ENCODE peak calls at places on chromosome 18, in four cellular contexts. X is IMR-90, F is H1, O is H9. D is an unnamed sample.

GRCh38 chr18:73975266-73975665 is 172.4 kb downstream of the FBXO15 start:
- DNase-seq in X (peak; percentile 31), F (no peak), O (no peak), D (no peak)

GRCh38 chr18:36519358-36519757 is 221.8 kb downstream of the FHOD3 start:
- DNase-seq in X (peak; percentile 52), F (peak; percentile 32), O (no peak), D (peak; percentile 2)

GRCh38 chr18:9386872-9387271 is 52.3 kb downstream of the TWSG1 start:
- DNase-seq in X (no peak), F (no peak), O (no peak), D (no peak)

GRCh38 chr18:60100805-60101204 is 201.0 kb downstream of the PMAIP1 start:
- DNase-seq in X (no peak), F (no peak), O (no peak), D (no peak)

GRCh38 chr18:31684279-31685096 is at the start of gene B4GALT6:
- DNase-seq in X (no peak), F (peak; percentile 79), O (peak; percentile 73), D (no peak)

GRCh38 chr18:13527730-13528129 is 198.6 kb downstream of the FAM210A start:
- DNase-seq in X (no peak), F (no peak), O (no peak), D (no peak)

GRCh38 chr18:2846241-2846637 is 567 bp upstream of the EMILIN2 start:
- DNase-seq in X (peak; percentile 16), F (no peak), O (no peak), D (peak; percentile 22)

GRCh38 chr18:29488617-29489016 is 1311.7 kb upstream of the CDH2 start:
- DNase-seq in X (peak; percentile 7), F (no peak), O (no peak), D (no peak)

GRCh38 chr18:43932140-43932539 is 654.9 kb upstream of the SYT4 start:
- DNase-seq in X (peak; percentile 13), F (no peak), O (no peak), D (no peak)

GRCh38 chr18:39600894-39601293 is 2035.3 kb upstream of the CELF4 start:
- DNase-seq in X (no peak), F (no peak), O (no peak), D (no peak)

GRCh38 chr18:21820811-21821143 is 80.2 kb downstream of the MIB1 start:
- DNase-seq in X (no peak), F (no peak), O (no peak), D (no peak)

GRCh38 chr18:12246849-12247808 is 7.0 kb upstream of the CIDEA start:
- DNase-seq in X (no peak), F (peak; percentile 85), O (peak; percentile 77), D (no peak)

GRCh38 chr18:77124452-77124922 is 8.1 kb downstream of the MBP start:
- DNase-seq in X (no peak), F (no peak), O (no peak), D (no peak)

GRCh38 chr18:75472906-75473305 is 45.4 kb upstream of the SMIM21 start:
- DNase-seq in X (no peak), F (no peak), O (no peak), D (no peak)

GRCh38 chr18:45792551-45793294 is 32.8 kb upstream of the SIGLEC15 start:
- DNase-seq in X (peak; percentile 49), F (no peak), O (no peak), D (no peak)

GRCh38 chr18:21997207-21998143 is 171.9 kb upstream of the GATA6 start:
- DNase-seq in X (peak; percentile 42), F (no peak), O (no peak), D (no peak)

DNA sequence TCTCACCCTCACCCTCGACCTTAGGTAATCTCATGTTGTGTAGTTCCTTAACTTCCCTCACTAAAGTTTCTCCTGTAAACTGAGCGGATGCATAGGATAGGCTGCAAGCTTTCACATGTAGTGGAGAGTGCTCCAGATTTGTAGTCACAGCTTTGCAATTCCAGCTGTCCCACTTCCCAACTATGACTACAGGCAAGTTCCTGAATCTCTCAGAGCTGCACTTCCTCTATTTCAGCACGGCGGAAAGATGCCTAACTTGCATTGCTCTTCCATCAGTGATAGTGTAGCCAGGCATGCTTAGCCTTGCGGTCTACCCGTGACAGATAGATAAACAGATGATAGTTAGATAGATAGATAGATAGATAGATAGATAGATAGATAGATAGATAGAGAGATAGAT is 183.2 kb upstream of the CCDC68 start:
- DNase-seq in X (no peak), F (no peak), O (no peak), D (peak; percentile 3)
- H4K8ac ChIP-seq in X (no peak overlapping the region), F (no peak overlapping the region), O (no peak overlapping the region), D (no peak overlapping the region)

GRCh38 chr18:7740815-7741214 is 173.7 kb downstream of the PTPRM start:
- DNase-seq in X (peak; percentile 24), F (no peak), O (no peak), D (no peak)
- H3K18ac ChIP-seq in X (no peak overlapping the region), F (peak overlapping the region; percentile 63), O (no peak overlapping the region), D (no peak overlapping the region)

DNA sequence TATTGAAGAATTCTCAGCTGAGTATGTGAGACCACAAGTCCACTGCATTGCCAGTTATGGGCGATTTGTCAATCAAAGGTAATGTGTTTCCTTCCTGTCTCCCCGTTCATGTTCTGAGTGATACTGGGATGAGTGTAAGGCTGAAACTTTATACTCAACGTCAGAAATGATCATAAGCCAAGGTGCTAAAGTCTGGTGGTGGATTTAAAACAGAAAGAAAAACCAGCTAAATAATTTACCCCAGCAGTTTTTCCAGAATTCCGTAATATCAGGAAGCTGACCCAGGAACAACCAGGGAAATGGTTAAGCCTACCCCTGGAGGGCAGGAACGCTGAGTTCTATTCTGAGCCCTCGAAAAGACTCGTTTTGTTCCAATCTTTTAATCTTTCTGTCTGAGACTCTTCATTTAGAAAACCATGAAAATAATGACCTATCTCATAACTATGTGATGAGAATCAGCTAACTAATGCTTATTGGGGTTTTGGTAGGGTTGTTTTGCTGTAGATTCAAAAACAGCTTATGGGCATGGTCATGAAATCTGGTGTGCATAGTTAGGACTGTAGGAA is 149.6 kb downstream of the LAMA3 start:
- DNase-seq in X (peak; percentile 56), F (no peak), O (no peak), D (peak; percentile 86)
- H2AFZ ChIP-seq in X (no peak overlapping the region), F (no peak overlapping the region), O (no peak overlapping the region), D (no peak overlapping the region)

GRCh38 chr18:42765225-42765624 is 350.3 kb downstream of the RIT2 start:
- DNase-seq in X (no peak), F (no peak), O (no peak), D (no peak)

GRCh38 chr18:42758851-42759250 is 356.6 kb downstream of the RIT2 start:
- DNase-seq in X (no peak), F (no peak), O (no peak), D (no peak)

GRCh38 chr18:42760290-42760689 is 355.2 kb downstream of the RIT2 start:
- DNase-seq in X (no peak), F (no peak), O (no peak), D (no peak)
- H4K8ac ChIP-seq in X (no peak overlapping the region), F (no peak overlapping the region), O (no peak overlapping the region), D (no peak overlapping the region)

GRCh38 chr18:78739843-78740677 is 239.6 kb upstream of the SALL3 start:
- DNase-seq in X (no peak), F (no peak), O (peak; percentile 17), D (no peak)

GRCh38 chr18:78742346-78742745 is 237.3 kb upstream of the SALL3 start:
- DNase-seq in X (no peak), F (no peak), O (peak; percentile 20), D (no peak)

GRCh38 chr18:78743078-78743477 is 236.5 kb upstream of the SALL3 start:
- DNase-seq in X (no peak), F (no peak), O (peak; percentile 14), D (no peak)

GRCh38 chr18:78740876-78741275 is 238.7 kb upstream of the SALL3 start:
- DNase-seq in X (no peak), F (no peak), O (peak; percentile 12), D (no peak)

GRCh38 chr18:78741381-78742340 is 238.0 kb upstream of the SALL3 start:
- DNase-seq in X (no peak), F (no peak), O (peak; percentile 24), D (no peak)
- H3K18ac ChIP-seq in X (no peak overlapping the region), F (no peak overlapping the region), O (no peak overlapping the region), D (no peak overlapping the region)

GRCh38 chr18:62571037-62571436 is 48.2 kb downstream of the ZCCHC2 start:
- DNase-seq in X (no peak), F (no peak), O (no peak), D (peak; percentile 21)

GRCh38 chr18:62566818-62567217 is 44.0 kb downstream of the ZCCHC2 start:
- DNase-seq in X (no peak), F (no peak), O (no peak), D (no peak)

GRCh38 chr18:62571648-62572047 is 48.8 kb downstream of the ZCCHC2 start:
- DNase-seq in X (no peak), F (no peak), O (no peak), D (no peak)

GRCh38 chr18:62566199-62566598 is 43.4 kb downstream of the ZCCHC2 start:
- DNase-seq in X (peak; percentile 7), F (no peak), O (no peak), D (peak; percentile 59)

DNA sequence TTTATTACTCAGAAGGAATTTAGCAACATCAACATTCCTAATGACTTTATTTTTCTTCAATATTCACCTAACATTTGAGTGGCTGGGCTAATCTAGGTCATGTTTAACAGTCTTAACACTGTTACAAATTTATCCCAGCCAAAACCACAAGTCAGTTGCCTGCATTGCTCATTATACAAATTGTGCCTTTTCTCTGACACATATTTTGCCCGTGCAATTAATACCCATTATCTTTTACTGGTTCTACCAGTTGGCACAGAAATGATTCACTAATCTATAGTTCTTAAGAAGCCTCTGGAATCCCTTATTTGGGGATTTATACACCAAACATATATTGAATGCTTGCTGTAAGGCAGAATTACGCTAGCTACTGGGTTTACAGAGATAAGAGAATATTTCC is 46.3 kb downstream of the ZCCHC2 start:
- DNase-seq in X (no peak), F (no peak), O (no peak), D (no peak)
- H2AFZ ChIP-seq in X (no peak overlapping the region), F (no peak overlapping the region), O (no peak overlapping the region), D (no peak overlapping the region)

GRCh38 chr18:57621252-57621607 is 406 bp downstream of the NARS1 start:
- DNase-seq in X (no peak), F (no peak), O (no peak), D (peak; percentile 34)
- H4K8ac ChIP-seq in X (peak overlapping the region; percentile 87), F (peak overlapping the region; percentile 97), O (no peak overlapping the region), D (peak overlapping the region; percentile 78)

DNA sequence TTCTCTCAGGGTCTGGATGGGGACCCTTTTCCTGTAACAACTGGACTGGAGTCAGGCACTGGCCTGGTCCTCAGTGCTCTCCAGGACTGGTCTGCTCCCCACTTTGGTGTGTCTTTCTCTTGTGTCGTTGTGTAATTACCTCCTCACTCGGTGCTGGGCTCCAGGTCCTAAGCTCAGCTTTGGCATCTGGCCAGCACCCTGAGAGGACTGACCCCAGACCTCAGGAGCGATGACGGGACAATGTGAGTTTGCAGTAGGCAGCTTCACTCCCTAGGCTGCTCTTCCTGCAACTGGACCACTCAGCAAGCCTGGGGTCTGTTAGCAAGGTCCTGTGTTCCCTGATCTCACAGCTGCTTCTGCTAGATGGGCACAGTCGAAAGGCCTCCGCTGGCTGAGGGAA is 93.8 kb downstream of the COLEC12 start:
- DNase-seq in X (no peak), F (no peak), O (no peak), D (no peak)
- H3K18ac ChIP-seq in X (no peak overlapping the region), F (no peak overlapping the region), O (no peak overlapping the region), D (no peak overlapping the region)

D was measured in trophoblast cell.